ENCODE peak calls at places on chromosomes 13 and 19, in six cellular contexts. O is ELF-1, Y is fibroblast of mammary gland, P is GF-D8, H is tibial nerve, Z is RWPE1. T is an unnamed sample.

GRCh38 chr13:41470187-41470586 is 12.8 kb downstream of the RGCC start:
- DNase-seq in O (no peak), Y (no peak), P (no peak), H (no peak), Z (no peak), T (no peak)

GRCh38 chr13:30479590-30480219 is 14.0 kb upstream of the HMGB1 start:
- DNase-seq in O (no peak), Y (no peak), P (no peak), H (no peak), Z (no peak), T (no peak)

GRCh38 chr19:4197625-4198466 is 15.4 kb downstream of the ANKRD24 start:
- DNase-seq in O (no peak), Y (no peak), P (no peak), H (no peak), Z (no peak), T (no peak)

GRCh38 chr19:50921391-50922315 is 10.5 kb upstream of the KLK4 start:
- DNase-seq in O (no peak), Y (peak; percentile 23), P (no peak), H (peak; percentile 31), Z (no peak), T (no peak)

GRCh38 chr19:29389495-29389894 is 136.3 kb upstream of the VSTM2B start:
- DNase-seq in O (no peak), Y (no peak), P (no peak), H (no peak), Z (no peak), T (no peak)

GRCh38 chr13:68976287-68976686 is 1131.3 kb upstream of the ATXN8OS start:
- DNase-seq in O (no peak), Y (no peak), P (no peak), H (no peak), Z (no peak), T (no peak)

GRCh38 chr19:46860846-46861690 is at the start of gene ARHGAP35:
- DNase-seq in O (no peak), Y (no peak), P (no peak), H (no peak), Z (peak; percentile 84), T (no peak)

GRCh38 chr13:51097353-51098043 is 13.6 kb downstream of the C13orf42 start:
- DNase-seq in O (peak; percentile 51), Y (no peak), P (no peak), H (no peak), Z (no peak), T (no peak)

GRCh38 chr19:16091546-16092475 is 15.5 kb downstream of the TPM4 start:
- DNase-seq in O (no peak), Y (no peak), P (no peak), H (no peak), Z (no peak), T (no peak)

GRCh38 chr13:23794267-23795161 is 94.7 kb downstream of the MIPEP start:
- DNase-seq in O (no peak), Y (peak; percentile 67), P (no peak), H (no peak), Z (no peak), T (peak; percentile 4)

GRCh38 chr19:30862876-30863275 is 486.4 kb downstream of the TSHZ3 start:
- DNase-seq in O (no peak), Y (no peak), P (no peak), H (no peak), Z (no peak), T (no peak)

GRCh38 chr13:45626731-45627374 is 11.3 kb upstream of the ERICH6B start:
- DNase-seq in O (peak; percentile 69), Y (peak; percentile 17), P (no peak), H (no peak), Z (no peak), T (no peak)

GRCh38 chr13:50678464-50679162 is 164.9 kb downstream of the DLEU7 start:
- DNase-seq in O (no peak), Y (peak; percentile 88), P (no peak), H (no peak), Z (no peak), T (peak; percentile 66)

GRCh38 chr13:33256148-33256547 is 29.4 kb downstream of the STARD13 start:
- DNase-seq in O (no peak), Y (no peak), P (no peak), H (no peak), Z (no peak), T (no peak)

GRCh38 chr19:2663920-2664571 is 38.4 kb downstream of the GNG7 start:
- DNase-seq in O (no peak), Y (no peak), P (no peak), H (no peak), Z (no peak), T (no peak)

GRCh38 chr13:110913322-110913721 is 1.5 kb downstream of the ANKRD10 start:
- DNase-seq in O (peak; percentile 19), Y (peak; percentile 15), P (peak; percentile 24), H (no peak), Z (peak; percentile 20), T (no peak)

GRCh38 chr13:48383384-48383783 is 29.5 kb downstream of the LPAR6 start:
- DNase-seq in O (no peak), Y (no peak), P (no peak), H (no peak), Z (no peak), T (no peak)

GRCh38 chr13:105572401-105572800 is 963.1 kb downstream of the EFNB2 start:
- DNase-seq in O (no peak), Y (no peak), P (no peak), H (no peak), Z (peak; percentile 13), T (peak; percentile 10)

GRCh38 chr19:37855098-37855497 is 51.3 kb downstream of the WDR87 start:
- DNase-seq in O (no peak), Y (peak; percentile 29), P (no peak), H (no peak), Z (peak; percentile 78), T (no peak)

GRCh38 chr13:101949681-101950080 is 452.2 kb downstream of the FGF14 start:
- DNase-seq in O (no peak), Y (no peak), P (peak; percentile 45), H (no peak), Z (no peak), T (no peak)

GRCh38 chr19:18960370-18960769 is 19.4 kb upstream of the HOMER3 start:
- DNase-seq in O (no peak), Y (no peak), P (no peak), H (no peak), Z (no peak), T (no peak)

GRCh38 chr13:30486230-30487074 is 20.7 kb upstream of the HMGB1 start:
- DNase-seq in O (peak; percentile 93), Y (no peak), P (no peak), H (no peak), Z (peak; percentile 30), T (no peak)

GRCh38 chr19:1549332-1549945 is 18.7 kb downstream of the MEX3D start:
- DNase-seq in O (no peak), Y (no peak), P (no peak), H (no peak), Z (no peak), T (no peak)

GRCh38 chr13:45849408-45849807 is 2.1 kb downstream of the SIAH3 start:
- DNase-seq in O (no peak), Y (no peak), P (no peak), H (no peak), Z (no peak), T (no peak)

GRCh38 chr13:77425705-77426104 is 98.8 kb upstream of the MYCBP2 start:
- DNase-seq in O (no peak), Y (no peak), P (no peak), H (no peak), Z (no peak), T (no peak)